ENCODE peak calls at places on chromosomes 13 and 19, in five cellular contexts. H, N, L, O and W are unnamed samples.

GRCh38 chr13:32323912-32324311 is 8.6 kb downstream of the BRCA2 start:
- DNase-seq in H (no peak), L (no peak), N (no peak), O (no peak), W (peak; percentile 62)

GRCh38 chr19:3606690-3607289 is at the start of gene TBXA2R:
- DNase-seq in O (peak; percentile 96), L (no peak), N (no peak), H (no peak), W (peak; percentile 80)

GRCh38 chr19:480016-480855 is 16.1 kb upstream of the MADCAM1 start:
- DNase-seq in H (no peak), N (no peak), L (peak; percentile 59), O (peak; percentile 84), W (peak; percentile 79)

GRCh38 chr19:38251564-38252051 is 4.6 kb downstream of the PPP1R14A start:
- DNase-seq in N (no peak), L (no peak), O (no peak), H (no peak), W (peak; percentile 30)

GRCh38 chr19:35592226-35592625 is 6.3 kb downstream of the PMIS2 start:
- DNase-seq in O (peak; percentile 41), H (no peak), L (peak; percentile 17), N (peak; percentile 36), W (peak; percentile 45)

GRCh38 chr13:34425307-34425949 is 516.6 kb upstream of the NBEA start:
- DNase-seq in L (no peak), O (no peak), N (no peak), H (no peak), W (no peak)

GRCh38 chr13:33931397-33931987 is 113.5 kb downstream of the RFC3 start:
- DNase-seq in O (peak; percentile 7), L (peak; percentile 39), H (no peak), N (peak; percentile 44), W (peak; percentile 81)

GRCh38 chr19:3464797-3465235 is 15.5 kb downstream of the SMIM24 start:
- DNase-seq in O (no peak), L (no peak), H (no peak), N (no peak), W (no peak)

GRCh38 chr13:114226088-114226487 is 8.6 kb upstream of the CDC16 start:
- DNase-seq in N (no peak), H (no peak), L (no peak), O (peak; percentile 52), W (no peak)

GRCh38 chr13:100363874-100364273 is 224.7 kb downstream of the GGACT start:
- DNase-seq in H (no peak), L (no peak), O (no peak), N (no peak), W (peak; percentile 45)

GRCh38 chr13:24180743-24181384 is 20.3 kb downstream of the SPATA13 start:
- DNase-seq in H (no peak), O (no peak), L (no peak), N (no peak), W (peak; percentile 44)

GRCh38 chr19:36097036-36097435 is 13.9 kb upstream of the OVOL3 start:
- DNase-seq in N (no peak), H (no peak), L (no peak), O (no peak), W (no peak)

GRCh38 chr19:33472696-33473624 is 48.6 kb downstream of the PEPD start:
- DNase-seq in N (no peak), O (no peak), H (peak; percentile 65), L (no peak), W (peak; percentile 63)

GRCh38 chr19:47445937-47446402 is 25.7 kb downstream of the SLC8A2 start:
- DNase-seq in O (peak; percentile 89), H (no peak), N (no peak), L (no peak), W (peak; percentile 67)

GRCh38 chr13:62131604-62132003 is 716.0 kb upstream of the PCDH20 start:
- DNase-seq in H (no peak), O (no peak), N (no peak), L (no peak), W (no peak)

GRCh38 chr19:51986309-51987291 is at the start of gene ZNF350:
- DNase-seq in H (peak; percentile 54), N (peak; percentile 84), L (peak; percentile 71), O (peak; percentile 79), W (peak; percentile 94)

GRCh38 chr13:98358933-98359332 is 181.9 kb upstream of the RNF113B start:
- DNase-seq in H (no peak), N (no peak), O (no peak), L (no peak), W (no peak)

GRCh38 chr13:45928843-45929242 is 77.3 kb upstream of the SIAH3 start:
- DNase-seq in O (no peak), H (no peak), N (no peak), L (no peak), W (peak; percentile 29)

GRCh38 chr19:16095071-16095571 is 16.6 kb upstream of the RAB8A start:
- DNase-seq in L (no peak), H (no peak), O (no peak), N (no peak), W (no peak)

GRCh38 chr19:9883231-9883758 is 48.2 kb downstream of the PIN1 start:
- DNase-seq in O (no peak), H (no peak), N (peak; percentile 27), L (peak; percentile 27), W (no peak)

GRCh38 chr19:27794444-27795042 is 1418.4 kb downstream of the UQCRFS1 start:
- DNase-seq in O (no peak), L (peak; percentile 3), H (no peak), N (no peak), W (peak; percentile 74)

GRCh38 chr19:8908066-8908465 is 75.9 kb downstream of the MBD3L1 start:
- DNase-seq in H (no peak), L (no peak), N (no peak), O (no peak), W (no peak)

GRCh38 chr13:54124700-54125099 is 1096.1 kb downstream of the OLFM4 start:
- DNase-seq in N (no peak), O (no peak), H (no peak), L (no peak), W (no peak)

GRCh38 chr13:114144606-114145244 is 12.3 kb upstream of the RASA3 start:
- DNase-seq in N (no peak), O (no peak), H (no peak), L (no peak), W (no peak)

GRCh38 chr19:4067396-4068057 is 828 bp upstream of the ZBTB7A start:
- DNase-seq in N (no peak), H (no peak), O (peak; percentile 84), L (no peak), W (peak; percentile 56)

GRCh38 chr13:44904982-44905381 is 84.3 kb downstream of the NUFIP1 start:
- DNase-seq in H (no peak), N (no peak), L (no peak), O (no peak), W (peak; percentile 97)

GRCh38 chr19:11849264-11849615 is 714 bp downstream of the ZNF439 start:
- DNase-seq in N (no peak), L (no peak), O (no peak), H (no peak), W (no peak)

GRCh38 chr13:51643114-51643881 is 59.0 kb downstream of the WDFY2 start:
- DNase-seq in N (peak; percentile 22), L (no peak), H (peak; percentile 49), O (no peak), W (peak; percentile 78)

GRCh38 chr13:98521461-98521860 is 55.4 kb downstream of the STK24 start:
- DNase-seq in L (no peak), N (no peak), H (no peak), O (no peak), W (no peak)

GRCh38 chr13:52127378-52127777 is 1.5 kb downstream of the NEK5 start:
- DNase-seq in N (no peak), O (no peak), H (no peak), L (no peak), W (no peak)

GRCh38 chr19:42095814-42096230 is 19.9 kb downstream of the ZNF574 start:
- DNase-seq in L (peak; percentile 50), O (no peak), H (no peak), N (no peak), W (no peak)

GRCh38 chr13:72253754-72254153 is 386.8 kb upstream of the DACH1 start:
- DNase-seq in L (no peak), N (no peak), O (no peak), H (no peak), W (no peak)

GRCh38 chr13:106916329-106916728 is 348.4 kb upstream of the ARGLU1 start:
- DNase-seq in L (no peak), O (no peak), N (no peak), H (no peak), W (peak; percentile 33)

GRCh38 chr13:41581884-41582547 is 124.7 kb downstream of the RGCC start:
- DNase-seq in H (no peak), L (no peak), N (no peak), O (no peak), W (no peak)

GRCh38 chr19:2145831-2146241 is 5.5 kb downstream of the AP3D1 start:
- DNase-seq in H (no peak), N (no peak), L (no peak), O (no peak), W (no peak)

GRCh38 chr13:48258002-48258401 is 25.0 kb downstream of the ITM2B start:
- DNase-seq in L (no peak), O (no peak), N (no peak), H (no peak), W (no peak)

GRCh38 chr13:48263196-48263595 is 30.2 kb downstream of the ITM2B start:
- DNase-seq in O (no peak), H (no peak), L (no peak), N (peak; percentile 5), W (no peak)

GRCh38 chr13:48264052-48264451 is 31.0 kb downstream of the ITM2B start:
- DNase-seq in N (no peak), L (no peak), H (no peak), O (no peak), W (no peak)

GRCh38 chr13:48258430-48258829 is 25.4 kb downstream of the ITM2B start:
- DNase-seq in L (no peak), O (no peak), H (no peak), N (no peak), W (no peak)

DNA sequence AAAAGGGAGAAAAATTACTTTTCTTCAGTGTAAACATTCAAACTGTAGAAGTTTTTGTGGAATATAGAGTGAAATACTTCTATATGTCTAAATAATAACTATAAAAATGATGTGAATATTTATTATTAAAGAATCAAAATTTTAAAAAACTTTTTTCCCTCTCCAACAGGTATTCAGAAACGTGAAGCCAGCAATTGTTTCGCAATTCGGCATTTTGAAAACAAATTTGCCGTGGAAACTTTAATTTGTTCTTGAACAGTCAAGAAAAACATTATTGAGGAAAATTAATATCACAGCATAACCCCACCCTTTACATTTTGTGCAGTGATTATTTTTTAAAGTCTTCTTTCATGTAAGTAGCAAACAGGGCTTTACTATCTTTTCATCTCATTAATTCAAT is 28.0 kb downstream of the ITM2B start:
- DNase-seq in H (no peak), O (no peak), N (no peak), L (no peak), W (no peak)
- H3K9ac ChIP-seq in H (no peak overlapping the region), O (no peak overlapping the region), N (no peak overlapping the region), L (no peak overlapping the region), W (no peak overlapping the region)

GRCh38 chr19:50838239-50838638 is 4.9 kb upstream of the KLK15 start:
- DNase-seq in L (no peak), N (no peak), O (no peak), H (no peak), W (no peak)
- H3K27me3 ChIP-seq in L (peaks cover 32% of the 10 kb centered on the region), N (peaks cover 67% of the 10 kb centered on the region), O (peaks cover 22% of the 10 kb centered on the region), H (peaks cover 8% of the 10 kb centered on the region), W (peaks cover 24% of the 10 kb centered on the region)

GRCh38 chr13:50188696-50189095 is 173.5 kb downstream of the KCNRG start:
- DNase-seq in L (no peak), O (no peak), N (no peak), H (no peak), W (no peak)
- H3K4me1 ChIP-seq in L (peaks cover 2% of the 10 kb centered on the region), O (peaks cover 2% of the 10 kb centered on the region), N (no peaks in the 10 kb centered on the region), H (peaks cover 3% of the 10 kb centered on the region), W (no peaks in the 10 kb centered on the region)

GRCh38 chr19:18364826-18365528 is 21.0 kb upstream of the GDF15 start:
- DNase-seq in N (peak; percentile 68), L (no peak), O (peak; percentile 86), H (peak; percentile 53), W (peak; percentile 97)
- H3K9ac ChIP-seq in N (no peak overlapping the region), L (no peak overlapping the region), O (peak overlapping the region; percentile 73), H (peak overlapping the region; percentile 28), W (peak overlapping the region; percentile 82)